ENCODE peak calls at places on chromosomes 6 and 20, in six cellular contexts. One of them, this sample, is unnamed.
A peak's percentile ranks its signal among the peaks of the same experiment; 100 is the strongest.

GRCh38 chr6:85406641-85407075 is 43.2 kb upstream of the NT5E start:
- DNase-seq in fibroblast of lung: no peak
- DNase-seq in IMR-90: peak; percentile 65
- DNase-seq in tibial nerve: no peak
- DNase-seq in right lobe of liver: no peak
- DNase-seq in mammary epithelial cell: peak; percentile 86
- DNase-seq in this sample: no peak

GRCh38 chr20:48846516-48847492 is 19.0 kb upstream of the PREX1 start:
- DNase-seq in fibroblast of lung: peak; percentile 25
- DNase-seq in IMR-90: no peak
- DNase-seq in tibial nerve: no peak
- DNase-seq in right lobe of liver: no peak
- DNase-seq in mammary epithelial cell: no peak
- DNase-seq in this sample: no peak

GRCh38 chr6:42726026-42726425 is 3.6 kb upstream of the PRPH2 start:
- DNase-seq in fibroblast of lung: no peak
- DNase-seq in IMR-90: no peak
- DNase-seq in tibial nerve: no peak
- DNase-seq in right lobe of liver: no peak
- DNase-seq in mammary epithelial cell: no peak
- DNase-seq in this sample: no peak

GRCh38 chr6:157519255-157520116 is 138.5 kb downstream of the ZDHHC14 start:
- DNase-seq in fibroblast of lung: no peak
- DNase-seq in IMR-90: no peak
- DNase-seq in tibial nerve: no peak
- DNase-seq in right lobe of liver: no peak
- DNase-seq in mammary epithelial cell: peak; percentile 73
- DNase-seq in this sample: no peak

GRCh38 chr6:115847671-115848070 is 213.0 kb downstream of the FRK start:
- DNase-seq in fibroblast of lung: no peak
- DNase-seq in IMR-90: no peak
- DNase-seq in tibial nerve: no peak
- DNase-seq in right lobe of liver: no peak
- DNase-seq in mammary epithelial cell: no peak
- DNase-seq in this sample: no peak

GRCh38 chr6:149223120-149223775 is 94.3 kb upstream of the TAB2 start:
- DNase-seq in fibroblast of lung: no peak
- DNase-seq in IMR-90: no peak
- DNase-seq in tibial nerve: no peak
- DNase-seq in right lobe of liver: no peak
- DNase-seq in mammary epithelial cell: no peak
- DNase-seq in this sample: no peak

GRCh38 chr20:31605902-31606677 is 1.0 kb downstream of the ID1 start:
- DNase-seq in fibroblast of lung: peak; percentile 25
- DNase-seq in IMR-90: no peak
- DNase-seq in tibial nerve: no peak
- DNase-seq in right lobe of liver: peak; percentile 64
- DNase-seq in mammary epithelial cell: peak; percentile 12
- DNase-seq in this sample: no peak

GRCh38 chr20:62993856-62994494 is 12.8 kb downstream of the BHLHE23 start:
- DNase-seq in fibroblast of lung: no peak
- DNase-seq in IMR-90: no peak
- DNase-seq in tibial nerve: no peak
- DNase-seq in right lobe of liver: no peak
- DNase-seq in mammary epithelial cell: no peak
- DNase-seq in this sample: no peak

GRCh38 chr20:21398505-21399057 is 1.3 kb upstream of the NKX2-4 start:
- DNase-seq in fibroblast of lung: no peak
- DNase-seq in IMR-90: no peak
- DNase-seq in tibial nerve: no peak
- DNase-seq in right lobe of liver: no peak
- DNase-seq in mammary epithelial cell: no peak
- DNase-seq in this sample: no peak

GRCh38 chr6:112839525-112839961 is 492.4 kb downstream of the RFPL4B start:
- DNase-seq in fibroblast of lung: peak; percentile 91
- DNase-seq in IMR-90: peak; percentile 88
- DNase-seq in tibial nerve: no peak
- DNase-seq in right lobe of liver: no peak
- DNase-seq in mammary epithelial cell: peak; percentile 42
- DNase-seq in this sample: no peak

GRCh38 chr20:14956538-14956937 is 619.1 kb upstream of the FLRT3 start:
- DNase-seq in fibroblast of lung: no peak
- DNase-seq in IMR-90: no peak
- DNase-seq in tibial nerve: no peak
- DNase-seq in right lobe of liver: no peak
- DNase-seq in mammary epithelial cell: no peak
- DNase-seq in this sample: no peak

GRCh38 chr6:170047813-170048212 is 243.1 kb downstream of the DLL1 start:
- DNase-seq in fibroblast of lung: no peak
- DNase-seq in IMR-90: no peak
- DNase-seq in tibial nerve: no peak
- DNase-seq in right lobe of liver: no peak
- DNase-seq in mammary epithelial cell: no peak
- DNase-seq in this sample: no peak

GRCh38 chr6:118377711-118378414 is 170.2 kb upstream of the PLN start:
- DNase-seq in fibroblast of lung: no peak
- DNase-seq in IMR-90: no peak
- DNase-seq in tibial nerve: no peak
- DNase-seq in right lobe of liver: no peak
- DNase-seq in mammary epithelial cell: no peak
- DNase-seq in this sample: no peak

GRCh38 chr6:98904096-98904495 is 43.6 kb downstream of the FBXL4 start:
- DNase-seq in fibroblast of lung: peak; percentile 4
- DNase-seq in IMR-90: peak; percentile 15
- DNase-seq in tibial nerve: no peak
- DNase-seq in right lobe of liver: no peak
- DNase-seq in mammary epithelial cell: no peak
- DNase-seq in this sample: no peak

DNA sequence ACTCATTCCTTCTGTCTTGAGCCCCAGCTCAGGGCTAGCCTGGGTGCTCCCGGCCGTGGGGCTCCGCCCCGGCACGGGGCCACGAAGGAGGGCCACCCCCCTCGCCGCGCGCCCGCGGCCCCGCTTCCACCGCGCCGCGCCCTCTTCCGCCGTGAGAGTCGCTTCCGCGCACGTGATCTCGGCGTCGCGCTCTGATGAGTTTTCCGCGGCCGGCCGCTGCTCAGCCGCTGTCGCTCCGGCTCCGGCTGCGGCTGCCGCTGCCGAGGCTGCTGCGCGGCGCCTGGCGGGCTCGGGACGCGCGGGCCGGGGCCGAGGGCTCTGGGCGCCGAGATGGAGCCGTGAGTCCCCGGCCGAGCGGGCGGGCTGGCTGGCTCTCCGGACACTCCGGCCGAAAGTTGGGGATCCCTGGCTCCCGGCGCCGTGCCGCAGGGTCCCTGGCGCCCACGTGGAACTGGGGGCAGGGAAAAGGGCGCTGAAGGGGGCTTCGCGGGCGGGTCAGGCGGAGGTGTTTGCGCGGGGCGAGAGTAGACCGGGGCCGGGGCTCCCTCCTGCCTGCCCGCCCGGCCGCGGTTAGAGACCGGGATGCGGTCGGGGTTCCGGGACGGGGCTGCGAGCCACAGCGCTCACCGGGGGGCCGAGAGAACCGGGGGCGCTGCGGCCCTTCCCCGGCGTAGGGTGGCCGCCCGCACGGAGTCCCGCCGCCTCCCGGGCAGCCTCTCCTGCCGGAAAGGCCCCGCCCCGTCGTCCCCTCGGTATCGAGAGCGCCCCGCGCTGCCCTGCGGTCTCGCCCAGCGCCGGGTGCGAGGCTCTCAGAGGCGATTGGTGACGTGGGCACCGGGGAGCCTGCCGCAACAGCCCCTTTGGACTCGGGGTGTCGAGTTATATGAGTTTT is at the start of gene TMEM181:
- DNase-seq in fibroblast of lung: peak; percentile 83
- DNase-seq in IMR-90: peak; percentile 80
- DNase-seq in tibial nerve: peak; percentile 58
- DNase-seq in right lobe of liver: peak; percentile 87
- DNase-seq in mammary epithelial cell: peak; percentile 78
- DNase-seq in this sample: peak; percentile 24
- TF ChIP-seq CTCF in fibroblast of lung: no peak
- TF ChIP-seq CTCF in IMR-90: no peak
- TF ChIP-seq CTCF in tibial nerve: no peak
- TF ChIP-seq CTCF in right lobe of liver: no peak
- TF ChIP-seq CTCF in mammary epithelial cell: no peak
- TF ChIP-seq CTCF in this sample: no peak

GRCh38 chr6:125798734-125799510 is 8.2 kb downstream of the NCOA7 start:
- DNase-seq in fibroblast of lung: peak; percentile 86
- DNase-seq in IMR-90: no peak
- DNase-seq in tibial nerve: no peak
- DNase-seq in right lobe of liver: no peak
- DNase-seq in mammary epithelial cell: no peak
- DNase-seq in this sample: no peak
- H3K27ac ChIP-seq in fibroblast of lung: no peak overlapping the region
- H3K27ac ChIP-seq in IMR-90: no peak overlapping the region
- H3K27ac ChIP-seq in tibial nerve: no peak overlapping the region
- H3K27ac ChIP-seq in right lobe of liver: no peak overlapping the region
- H3K27ac ChIP-seq in mammary epithelial cell: no peak overlapping the region
- H3K27ac ChIP-seq in this sample: no peak overlapping the region

DNA sequence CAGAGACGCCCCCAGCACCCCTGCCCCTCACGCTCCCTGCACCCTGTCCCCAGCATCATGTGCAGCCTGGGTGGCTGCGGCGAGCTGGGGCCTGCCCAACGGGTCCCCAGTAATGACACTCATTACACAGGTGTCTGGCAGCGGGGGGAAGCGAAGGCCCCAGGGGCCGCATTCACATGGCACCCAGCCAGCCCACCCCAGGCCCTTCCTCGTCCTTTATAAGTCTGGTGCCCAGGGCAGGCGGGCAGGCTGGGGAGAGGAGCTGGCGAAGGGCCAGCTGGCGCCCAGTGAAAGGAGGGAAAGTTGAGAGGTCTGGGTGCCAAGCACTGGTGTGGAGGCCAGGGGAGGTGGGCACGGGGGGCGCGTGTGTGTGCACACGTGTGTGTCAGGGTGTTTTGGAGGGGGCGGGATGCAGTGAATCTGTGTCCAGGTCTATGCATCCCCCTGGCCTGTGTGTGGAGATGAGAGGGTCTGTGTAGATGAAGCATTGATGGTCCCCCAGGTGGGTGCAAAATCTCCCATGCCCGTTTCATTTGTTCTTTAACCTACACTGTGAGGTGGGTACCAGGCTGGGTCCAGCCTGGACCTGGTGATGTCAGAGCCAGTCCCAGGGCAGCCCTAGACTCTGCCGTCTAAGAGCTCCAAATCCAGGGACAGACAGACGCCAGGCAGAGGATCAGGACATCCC is 105.3 kb downstream of the CEBPB start:
- DNase-seq in fibroblast of lung: no peak
- DNase-seq in IMR-90: no peak
- DNase-seq in tibial nerve: no peak
- DNase-seq in right lobe of liver: peak; percentile 70
- DNase-seq in mammary epithelial cell: no peak
- DNase-seq in this sample: no peak
- H3K4me3 ChIP-seq in fibroblast of lung: no peak overlapping the region
- H3K4me3 ChIP-seq in IMR-90: no peak overlapping the region
- H3K4me3 ChIP-seq in tibial nerve: no peak overlapping the region
- H3K4me3 ChIP-seq in right lobe of liver: no peak overlapping the region
- H3K4me3 ChIP-seq in mammary epithelial cell: no peak overlapping the region
- H3K4me3 ChIP-seq in this sample: no peak overlapping the region

GRCh38 chr6:140041571-140042332 is 667.3 kb upstream of the CITED2 start:
- DNase-seq in fibroblast of lung: no peak
- DNase-seq in IMR-90: no peak
- DNase-seq in tibial nerve: no peak
- DNase-seq in right lobe of liver: no peak
- DNase-seq in mammary epithelial cell: no peak
- DNase-seq in this sample: no peak

GRCh38 chr6:140043357-140043756 is 668.9 kb upstream of the CITED2 start:
- DNase-seq in fibroblast of lung: peak; percentile 98
- DNase-seq in IMR-90: peak; percentile 96
- DNase-seq in tibial nerve: no peak
- DNase-seq in right lobe of liver: no peak
- DNase-seq in mammary epithelial cell: peak; percentile 95
- DNase-seq in this sample: no peak

GRCh38 chr6:140045116-140045515 is 670.7 kb upstream of the CITED2 start:
- DNase-seq in fibroblast of lung: no peak
- DNase-seq in IMR-90: no peak
- DNase-seq in tibial nerve: no peak
- DNase-seq in right lobe of liver: no peak
- DNase-seq in mammary epithelial cell: no peak
- DNase-seq in this sample: no peak

GRCh38 chr6:140044626-140045025 is 670.2 kb upstream of the CITED2 start:
- DNase-seq in fibroblast of lung: no peak
- DNase-seq in IMR-90: no peak
- DNase-seq in tibial nerve: no peak
- DNase-seq in right lobe of liver: no peak
- DNase-seq in mammary epithelial cell: no peak
- DNase-seq in this sample: no peak

DNA sequence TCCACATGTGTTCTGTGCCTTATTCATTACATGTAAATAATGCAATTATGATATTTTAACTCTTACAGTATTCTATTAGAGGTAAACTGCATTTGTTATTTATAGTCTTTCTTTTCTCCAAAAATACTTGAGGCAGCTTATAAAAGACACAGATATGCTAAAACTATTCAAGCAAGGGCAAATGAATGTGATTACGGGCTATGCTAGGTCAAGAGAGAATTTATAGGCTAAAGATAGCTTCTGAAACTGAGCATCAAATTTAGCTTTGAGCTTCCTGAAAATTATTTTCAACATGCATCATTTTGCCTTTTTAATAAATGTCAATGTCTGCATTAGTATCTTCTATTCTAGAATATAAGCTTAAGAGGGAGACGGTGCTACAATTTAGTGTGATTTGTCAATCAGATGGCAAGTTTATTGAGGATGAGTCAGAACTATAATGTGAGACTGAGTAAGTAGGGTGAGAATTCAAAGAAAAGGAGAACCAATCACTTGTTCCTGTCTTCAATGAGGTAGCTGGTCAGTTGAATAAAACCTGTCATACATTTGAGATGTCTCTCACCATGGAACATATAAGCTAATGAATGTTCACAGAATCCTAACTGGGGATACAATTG is 669.4 kb upstream of the CITED2 start:
- DNase-seq in fibroblast of lung: peak; percentile 67
- DNase-seq in IMR-90: peak; percentile 53
- DNase-seq in tibial nerve: no peak
- DNase-seq in right lobe of liver: no peak
- DNase-seq in mammary epithelial cell: peak; percentile 83
- DNase-seq in this sample: no peak
- TF ChIP-seq CTCF in fibroblast of lung: no peak
- TF ChIP-seq CTCF in IMR-90: no peak
- TF ChIP-seq CTCF in tibial nerve: no peak
- TF ChIP-seq CTCF in right lobe of liver: no peak
- TF ChIP-seq CTCF in mammary epithelial cell: no peak
- TF ChIP-seq CTCF in this sample: no peak

DNA sequence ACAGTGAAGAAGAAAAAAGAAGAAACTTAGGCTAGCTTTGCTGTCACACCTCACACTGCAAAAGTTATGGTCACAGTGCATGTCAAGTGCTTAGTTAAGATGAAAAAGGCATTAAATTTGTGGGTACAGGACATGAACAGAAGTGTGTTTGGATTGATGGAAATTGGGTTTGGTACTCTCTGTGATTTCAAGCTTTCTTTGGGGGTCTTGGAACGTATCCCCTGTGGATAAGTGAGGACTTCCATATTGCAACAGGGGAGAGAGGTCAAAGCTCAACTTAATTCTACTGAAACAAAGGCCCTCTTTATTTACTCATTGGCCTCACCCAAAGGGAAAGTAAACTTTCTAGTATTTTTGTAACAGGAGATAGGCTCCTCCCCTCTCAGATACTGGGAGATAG is 138.3 kb upstream of the FUT9 start:
- DNase-seq in fibroblast of lung: no peak
- DNase-seq in IMR-90: no peak
- DNase-seq in tibial nerve: no peak
- DNase-seq in right lobe of liver: no peak
- DNase-seq in mammary epithelial cell: no peak
- DNase-seq in this sample: no peak
- H3K27ac ChIP-seq in fibroblast of lung: no peak overlapping the region
- H3K27ac ChIP-seq in IMR-90: no peak overlapping the region
- H3K27ac ChIP-seq in tibial nerve: no peak overlapping the region
- H3K27ac ChIP-seq in right lobe of liver: no peak overlapping the region
- H3K27ac ChIP-seq in mammary epithelial cell: no peak overlapping the region
- H3K27ac ChIP-seq in this sample: no peak overlapping the region

This sample was measured in thoracic aorta.